ENCODE peak calls at places on chromosomes 5 and 9, in eight cellular contexts. One of them, this sample, is unnamed.

GRCh38 chr5:150255659-150256415 is 33.7 kb downstream of the CAMK2A start:
- DNase-seq in bronchial epithelial cell: no peak
- DNase-seq in astrocyte of the spinal cord: no peak
- DNase-seq in stimulated activated CD4-positive, alpha-beta T cell treated with anti-CD3 and anti-CD28 coated beads, Interleukin-1b, Interleukin-23, amount 100 ng/mL, for 24 hours: no peak
- DNase-seq in GM23248: peak; percentile 15
- DNase-seq in HEK293T: no peak
- DNase-seq in left colon: no peak
- DNase-seq in H7: peak; percentile 41
- DNase-seq in this sample: no peak

GRCh38 chr9:97858393-97858713 is 5.3 kb downstream of the FOXE1 start:
- DNase-seq in stimulated activated CD4-positive, alpha-beta T cell treated with anti-CD3 and anti-CD28 coated beads, Interleukin-1b, Interleukin-23, amount 100 ng/mL, for 24 hours: no peak
- DNase-seq in left colon: no peak
- DNase-seq in H7: no peak
- DNase-seq in bronchial epithelial cell: no peak
- DNase-seq in HEK293T: no peak
- DNase-seq in astrocyte of the spinal cord: no peak
- DNase-seq in GM23248: no peak
- DNase-seq in this sample: no peak

GRCh38 chr9:132595319-132595718 is 12.9 kb downstream of the BARHL1 start:
- DNase-seq in GM23248: no peak
- DNase-seq in left colon: no peak
- DNase-seq in H7: peak; percentile 31
- DNase-seq in stimulated activated CD4-positive, alpha-beta T cell treated with anti-CD3 and anti-CD28 coated beads, Interleukin-1b, Interleukin-23, amount 100 ng/mL, for 24 hours: no peak
- DNase-seq in astrocyte of the spinal cord: no peak
- DNase-seq in HEK293T: no peak
- DNase-seq in bronchial epithelial cell: no peak
- DNase-seq in this sample: no peak

GRCh38 chr5:80255425-80255751 is 460 bp downstream of the SERINC5 start:
- DNase-seq in stimulated activated CD4-positive, alpha-beta T cell treated with anti-CD3 and anti-CD28 coated beads, Interleukin-1b, Interleukin-23, amount 100 ng/mL, for 24 hours: peak; percentile 36
- DNase-seq in GM23248: peak; percentile 87
- DNase-seq in HEK293T: peak; percentile 67
- DNase-seq in astrocyte of the spinal cord: peak; percentile 66
- DNase-seq in H7: peak; percentile 81
- DNase-seq in bronchial epithelial cell: no peak
- DNase-seq in left colon: peak; percentile 67
- DNase-seq in this sample: no peak

GRCh38 chr5:56662891-56663290 is 152.5 kb upstream of the MAP3K1 start:
- DNase-seq in HEK293T: no peak
- DNase-seq in H7: no peak
- DNase-seq in left colon: no peak
- DNase-seq in astrocyte of the spinal cord: no peak
- DNase-seq in stimulated activated CD4-positive, alpha-beta T cell treated with anti-CD3 and anti-CD28 coated beads, Interleukin-1b, Interleukin-23, amount 100 ng/mL, for 24 hours: no peak
- DNase-seq in bronchial epithelial cell: no peak
- DNase-seq in GM23248: no peak
- DNase-seq in this sample: no peak

GRCh38 chr5:119323630-119324000 is 32.2 kb upstream of the TNFAIP8 start:
- DNase-seq in bronchial epithelial cell: peak; percentile 99
- DNase-seq in HEK293T: peak; percentile 23
- DNase-seq in astrocyte of the spinal cord: peak; percentile 62
- DNase-seq in GM23248: peak; percentile 44
- DNase-seq in left colon: no peak
- DNase-seq in stimulated activated CD4-positive, alpha-beta T cell treated with anti-CD3 and anti-CD28 coated beads, Interleukin-1b, Interleukin-23, amount 100 ng/mL, for 24 hours: no peak
- DNase-seq in H7: peak; percentile 17
- DNase-seq in this sample: no peak

GRCh38 chr9:123551636-123552203 is 195.7 kb downstream of the CRB2 start:
- DNase-seq in left colon: no peak
- DNase-seq in stimulated activated CD4-positive, alpha-beta T cell treated with anti-CD3 and anti-CD28 coated beads, Interleukin-1b, Interleukin-23, amount 100 ng/mL, for 24 hours: no peak
- DNase-seq in bronchial epithelial cell: no peak
- DNase-seq in H7: peak; percentile 41
- DNase-seq in HEK293T: no peak
- DNase-seq in astrocyte of the spinal cord: peak; percentile 33
- DNase-seq in GM23248: no peak
- DNase-seq in this sample: no peak

GRCh38 chr9:88326936-88327335 is 61.3 kb upstream of the SPIN1 start:
- DNase-seq in astrocyte of the spinal cord: no peak
- DNase-seq in left colon: no peak
- DNase-seq in stimulated activated CD4-positive, alpha-beta T cell treated with anti-CD3 and anti-CD28 coated beads, Interleukin-1b, Interleukin-23, amount 100 ng/mL, for 24 hours: no peak
- DNase-seq in H7: no peak
- DNase-seq in bronchial epithelial cell: no peak
- DNase-seq in HEK293T: no peak
- DNase-seq in GM23248: no peak
- DNase-seq in this sample: no peak

GRCh38 chr5:158725223-158725825 is 374.4 kb downstream of the EBF1 start:
- DNase-seq in HEK293T: peak; percentile 23
- DNase-seq in H7: no peak
- DNase-seq in GM23248: peak; percentile 21
- DNase-seq in stimulated activated CD4-positive, alpha-beta T cell treated with anti-CD3 and anti-CD28 coated beads, Interleukin-1b, Interleukin-23, amount 100 ng/mL, for 24 hours: no peak
- DNase-seq in left colon: no peak
- DNase-seq in bronchial epithelial cell: peak; percentile 4
- DNase-seq in astrocyte of the spinal cord: no peak
- DNase-seq in this sample: no peak

GRCh38 chr5:137491121-137491520 is 8.0 kb downstream of the SPOCK1 start:
- DNase-seq in stimulated activated CD4-positive, alpha-beta T cell treated with anti-CD3 and anti-CD28 coated beads, Interleukin-1b, Interleukin-23, amount 100 ng/mL, for 24 hours: no peak
- DNase-seq in H7: no peak
- DNase-seq in left colon: no peak
- DNase-seq in HEK293T: no peak
- DNase-seq in GM23248: peak; percentile 55
- DNase-seq in bronchial epithelial cell: peak; percentile 83
- DNase-seq in astrocyte of the spinal cord: peak; percentile 57
- DNase-seq in this sample: no peak

GRCh38 chr9:106860731-106861584 is 2.0 kb upstream of the ZNF462 start:
- DNase-seq in astrocyte of the spinal cord: peak; percentile 41
- DNase-seq in bronchial epithelial cell: peak; percentile 44
- DNase-seq in GM23248: peak; percentile 54
- DNase-seq in left colon: peak; percentile 56
- DNase-seq in stimulated activated CD4-positive, alpha-beta T cell treated with anti-CD3 and anti-CD28 coated beads, Interleukin-1b, Interleukin-23, amount 100 ng/mL, for 24 hours: no peak
- DNase-seq in H7: peak; percentile 59
- DNase-seq in HEK293T: peak; percentile 8
- DNase-seq in this sample: peak; percentile 55

GRCh38 chr5:177094224-177095087 is 7.7 kb downstream of the FGFR4 start:
- DNase-seq in left colon: peak; percentile 48
- DNase-seq in stimulated activated CD4-positive, alpha-beta T cell treated with anti-CD3 and anti-CD28 coated beads, Interleukin-1b, Interleukin-23, amount 100 ng/mL, for 24 hours: no peak
- DNase-seq in astrocyte of the spinal cord: peak; percentile 7
- DNase-seq in GM23248: no peak
- DNase-seq in bronchial epithelial cell: no peak
- DNase-seq in H7: no peak
- DNase-seq in HEK293T: no peak
- DNase-seq in this sample: no peak

GRCh38 chr5:158975363-158975762 is 124.4 kb downstream of the EBF1 start:
- DNase-seq in HEK293T: no peak
- DNase-seq in astrocyte of the spinal cord: no peak
- DNase-seq in bronchial epithelial cell: no peak
- DNase-seq in left colon: no peak
- DNase-seq in GM23248: no peak
- DNase-seq in H7: no peak
- DNase-seq in stimulated activated CD4-positive, alpha-beta T cell treated with anti-CD3 and anti-CD28 coated beads, Interleukin-1b, Interleukin-23, amount 100 ng/mL, for 24 hours: no peak
- DNase-seq in this sample: no peak

GRCh38 chr5:94181940-94182339 is 436.5 kb downstream of the KIAA0825 start:
- DNase-seq in left colon: no peak
- DNase-seq in GM23248: peak; percentile 12
- DNase-seq in astrocyte of the spinal cord: no peak
- DNase-seq in stimulated activated CD4-positive, alpha-beta T cell treated with anti-CD3 and anti-CD28 coated beads, Interleukin-1b, Interleukin-23, amount 100 ng/mL, for 24 hours: no peak
- DNase-seq in HEK293T: peak; percentile 43
- DNase-seq in H7: no peak
- DNase-seq in bronchial epithelial cell: peak; percentile 33
- DNase-seq in this sample: peak; percentile 46

GRCh38 chr5:109900911-109901627 is 211.3 kb downstream of the MAN2A1 start:
- DNase-seq in stimulated activated CD4-positive, alpha-beta T cell treated with anti-CD3 and anti-CD28 coated beads, Interleukin-1b, Interleukin-23, amount 100 ng/mL, for 24 hours: no peak
- DNase-seq in H7: no peak
- DNase-seq in HEK293T: no peak
- DNase-seq in GM23248: no peak
- DNase-seq in left colon: no peak
- DNase-seq in astrocyte of the spinal cord: no peak
- DNase-seq in bronchial epithelial cell: no peak
- DNase-seq in this sample: no peak

GRCh38 chr9:127698985-127699670 is 7.7 kb upstream of the CFAP157 start:
- DNase-seq in astrocyte of the spinal cord: peak; percentile 97
- DNase-seq in left colon: peak; percentile 96
- DNase-seq in stimulated activated CD4-positive, alpha-beta T cell treated with anti-CD3 and anti-CD28 coated beads, Interleukin-1b, Interleukin-23, amount 100 ng/mL, for 24 hours: peak; percentile 74
- DNase-seq in HEK293T: peak; percentile 48
- DNase-seq in GM23248: peak; percentile 99
- DNase-seq in H7: peak; percentile 99
- DNase-seq in bronchial epithelial cell: peak; percentile 93
- DNase-seq in this sample: peak; percentile 98

GRCh38 chr5:153884266-153884957 is 154.3 kb downstream of the FAM114A2 start:
- DNase-seq in bronchial epithelial cell: no peak
- DNase-seq in H7: no peak
- DNase-seq in HEK293T: no peak
- DNase-seq in GM23248: peak; percentile 13
- DNase-seq in left colon: no peak
- DNase-seq in stimulated activated CD4-positive, alpha-beta T cell treated with anti-CD3 and anti-CD28 coated beads, Interleukin-1b, Interleukin-23, amount 100 ng/mL, for 24 hours: no peak
- DNase-seq in astrocyte of the spinal cord: no peak
- DNase-seq in this sample: no peak

GRCh38 chr9:107439991-107440456 is 49.5 kb downstream of the KLF4 start:
- DNase-seq in left colon: no peak
- DNase-seq in HEK293T: no peak
- DNase-seq in GM23248: no peak
- DNase-seq in H7: no peak
- DNase-seq in bronchial epithelial cell: no peak
- DNase-seq in astrocyte of the spinal cord: no peak
- DNase-seq in stimulated activated CD4-positive, alpha-beta T cell treated with anti-CD3 and anti-CD28 coated beads, Interleukin-1b, Interleukin-23, amount 100 ng/mL, for 24 hours: no peak
- DNase-seq in this sample: no peak

GRCh38 chr9:72464819-72465218 is 56.6 kb upstream of the TMC1 start:
- DNase-seq in HEK293T: no peak
- DNase-seq in GM23248: peak; percentile 25
- DNase-seq in left colon: no peak
- DNase-seq in bronchial epithelial cell: no peak
- DNase-seq in H7: no peak
- DNase-seq in stimulated activated CD4-positive, alpha-beta T cell treated with anti-CD3 and anti-CD28 coated beads, Interleukin-1b, Interleukin-23, amount 100 ng/mL, for 24 hours: no peak
- DNase-seq in astrocyte of the spinal cord: no peak
- DNase-seq in this sample: no peak

GRCh38 chr5:89968870-89969472 is 440.6 kb downstream of the CETN3 start:
- DNase-seq in stimulated activated CD4-positive, alpha-beta T cell treated with anti-CD3 and anti-CD28 coated beads, Interleukin-1b, Interleukin-23, amount 100 ng/mL, for 24 hours: no peak
- DNase-seq in left colon: no peak
- DNase-seq in HEK293T: no peak
- DNase-seq in GM23248: peak; percentile 40
- DNase-seq in astrocyte of the spinal cord: peak; percentile 69
- DNase-seq in bronchial epithelial cell: no peak
- DNase-seq in H7: no peak
- DNase-seq in this sample: no peak

This sample was measured in H9.